ENCODE peak calls at places on chromosomes 7 and 10, in eight cellular contexts. U, L, Q, C, P, R, Y and F are unnamed samples.

GRCh38 chr10:63083904-63084689 is 49.0 kb upstream of the NRBF2 start:
- DNase-seq in L (peak; percentile 78), U (peak; percentile 62), R (peak; percentile 65), P (peak; percentile 24), Y (peak; percentile 67), C (peak; percentile 21), Q (peak; percentile 35), F (peak; percentile 53)

GRCh38 chr7:112103246-112103645 is 103.0 kb downstream of the DOCK4 start:
- DNase-seq in R (no peak), L (peak; percentile 50), U (no peak), Y (peak; percentile 74), P (peak; percentile 29), Q (no peak), C (no peak), F (peak; percentile 28)

GRCh38 chr10:131206136-131206995 is 105.2 kb downstream of the TCERG1L start:
- DNase-seq in R (no peak), Q (no peak), Y (no peak), P (no peak), C (no peak), L (no peak), U (no peak), F (peak; percentile 27)

GRCh38 chr7:30974605-30975256 is 11.0 kb downstream of the GHRHR start:
- DNase-seq in U (peak; percentile 60), L (peak; percentile 37), P (peak; percentile 84), R (peak; percentile 28), Q (peak; percentile 58), C (peak; percentile 70), Y (peak; percentile 62), F (peak; percentile 82)

GRCh38 chr10:58824396-58824795 is 311.7 kb downstream of the BICC1 start:
- DNase-seq in C (no peak), R (no peak), U (no peak), Q (no peak), L (no peak), Y (no peak), P (no peak), F (no peak)

GRCh38 chr10:127993281-127993680 is 86.4 kb downstream of the PTPRE start:
- DNase-seq in R (no peak), P (no peak), C (no peak), U (no peak), L (no peak), Y (no peak), Q (no peak), F (no peak)

GRCh38 chr10:11086177-11086576 is 68.5 kb downstream of the CELF2 start:
- DNase-seq in P (no peak), Q (no peak), U (no peak), R (peak; percentile 11), C (no peak), Y (no peak), L (no peak), F (no peak)

GRCh38 chr7:2037805-2038635 is 194.7 kb downstream of the MAD1L1 start:
- DNase-seq in Q (no peak), L (peak; percentile 72), C (peak; percentile 3), P (no peak), U (no peak), R (peak; percentile 7), Y (peak; percentile 44), F (peak; percentile 31)

GRCh38 chr10:17981201-17981600 is 29.5 kb downstream of the SLC39A12 start:
- DNase-seq in R (no peak), C (no peak), P (no peak), Q (no peak), Y (no peak), U (no peak), L (no peak), F (no peak)

GRCh38 chr10:12898271-12898670 is 103.2 kb downstream of the CCDC3 start:
- DNase-seq in L (no peak), Q (no peak), R (no peak), U (no peak), P (no peak), Y (no peak), C (no peak), F (no peak)

GRCh38 chr10:58358314-58358933 is 23.6 kb downstream of the UBE2D1 start:
- DNase-seq in P (no peak), L (no peak), Q (no peak), U (no peak), R (no peak), Y (no peak), C (no peak), F (no peak)

GRCh38 chr7:79352323-79352722 is 101.1 kb downstream of the MAGI2 start:
- DNase-seq in P (no peak), C (no peak), R (no peak), Q (no peak), L (no peak), U (peak; percentile 3), Y (no peak), F (no peak)

GRCh38 chr7:133854739-133855138 is 272.4 kb upstream of the LRGUK start:
- DNase-seq in Y (peak; percentile 60), P (no peak), C (no peak), L (peak; percentile 50), U (peak; percentile 37), Q (no peak), R (peak; percentile 10), F (no peak)

GRCh38 chr10:68496072-68496471 is 24.3 kb upstream of the DNA2 start:
- DNase-seq in Y (no peak), C (no peak), U (no peak), R (no peak), L (no peak), P (no peak), Q (no peak), F (no peak)

DNA sequence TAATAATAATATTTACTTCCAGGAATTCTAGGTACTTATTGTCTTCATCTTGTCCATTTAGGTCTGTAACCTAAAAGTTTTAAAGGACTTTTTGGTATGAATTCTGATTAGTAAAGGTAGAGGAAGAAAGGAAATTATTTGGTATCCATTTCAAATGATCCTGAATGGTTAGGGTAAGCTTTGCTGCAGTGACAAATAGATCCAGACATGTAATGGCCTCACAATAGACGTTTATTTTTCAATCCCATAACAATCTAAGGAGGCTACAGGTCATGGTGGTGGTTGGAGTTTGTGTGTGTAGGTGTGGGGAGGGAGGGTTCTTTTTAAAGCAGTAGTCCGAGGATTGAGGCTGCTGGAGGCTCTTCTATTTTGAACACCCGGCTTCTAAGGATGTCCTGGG is 5.3 kb downstream of the FBH1 start:
- DNase-seq in C (no peak), P (no peak), Y (no peak), L (no peak), R (no peak), Q (no peak), U (no peak), F (no peak)
- H3K4me1 ChIP-seq in C (no peaks in the 10 kb centered on the region), P (peaks cover 3% of the 10 kb centered on the region), Y (peaks cover 30% of the 10 kb centered on the region), L (peaks cover 6% of the 10 kb centered on the region), R (peaks cover 32% of the 10 kb centered on the region), Q (peaks cover 10% of the 10 kb centered on the region), U (peaks cover 28% of the 10 kb centered on the region), F (peaks cover 22% of the 10 kb centered on the region)

DNA sequence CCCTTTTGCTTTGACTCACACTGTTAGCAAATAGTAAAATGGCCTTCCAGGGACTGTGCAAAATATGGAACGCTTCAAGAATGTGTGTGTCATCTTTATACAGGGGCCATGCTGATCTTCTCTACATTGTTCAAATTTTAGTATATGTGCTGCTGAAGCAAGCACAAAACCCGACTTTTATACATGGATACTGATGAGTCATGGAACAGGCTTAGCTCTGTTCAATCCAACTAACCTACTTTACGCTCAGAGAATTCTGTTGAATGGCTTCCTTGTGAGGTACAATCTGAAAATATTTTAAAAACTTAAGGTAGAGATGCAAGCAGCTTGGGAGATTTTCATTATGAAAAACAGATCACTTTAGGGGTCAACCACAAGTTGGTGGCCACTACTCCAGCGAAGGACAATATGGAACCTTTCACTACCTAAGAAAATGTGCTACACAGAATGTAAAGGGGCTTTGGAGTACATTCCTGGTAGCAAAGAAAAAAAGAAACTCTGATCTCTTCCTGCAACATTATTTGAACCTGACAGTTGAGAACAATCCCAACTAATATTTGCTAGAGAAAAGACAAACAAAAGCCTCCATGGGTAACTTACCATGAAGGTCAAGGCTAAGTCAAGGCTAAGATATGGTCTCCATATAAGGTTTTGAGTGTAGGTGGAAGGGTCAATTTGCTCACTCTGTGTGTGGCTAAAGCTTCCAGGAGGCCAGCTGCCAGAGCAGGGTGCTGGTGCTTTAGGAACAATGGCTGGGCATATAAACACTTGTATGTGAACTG is 11.8 kb downstream of the ANKRD26 start:
- DNase-seq in U (peak; percentile 67), R (no peak), L (no peak), Q (no peak), Y (no peak), C (no peak), P (no peak), F (no peak)
- H3K36me3 ChIP-seq in U (peaks cover 20% of the 10 kb centered on the region), R (no peaks in the 10 kb centered on the region), L (no peaks in the 10 kb centered on the region), Q (peaks cover 90% of the 10 kb centered on the region), Y (peaks cover 4% of the 10 kb centered on the region), C (no peaks in the 10 kb centered on the region), P (no peaks in the 10 kb centered on the region), F (no peaks in the 10 kb centered on the region)

GRCh38 chr7:96203781-96204180 is 118.1 kb downstream of the SLC25A13 start:
- DNase-seq in R (no peak), Y (no peak), P (no peak), Q (no peak), L (no peak), C (no peak), U (no peak), F (no peak)

GRCh38 chr7:96205665-96206064 is 116.2 kb downstream of the SLC25A13 start:
- DNase-seq in Q (no peak), Y (no peak), R (no peak), C (no peak), P (no peak), U (no peak), L (no peak), F (no peak)

GRCh38 chr7:96200740-96201139 is 121.2 kb downstream of the SLC25A13 start:
- DNase-seq in C (no peak), L (no peak), R (no peak), U (no peak), Q (no peak), P (no peak), Y (no peak), F (no peak)

GRCh38 chr7:96202102-96202501 is 119.8 kb downstream of the SLC25A13 start:
- DNase-seq in Y (no peak), Q (no peak), L (no peak), U (no peak), P (no peak), R (no peak), C (no peak), F (no peak)

DNA sequence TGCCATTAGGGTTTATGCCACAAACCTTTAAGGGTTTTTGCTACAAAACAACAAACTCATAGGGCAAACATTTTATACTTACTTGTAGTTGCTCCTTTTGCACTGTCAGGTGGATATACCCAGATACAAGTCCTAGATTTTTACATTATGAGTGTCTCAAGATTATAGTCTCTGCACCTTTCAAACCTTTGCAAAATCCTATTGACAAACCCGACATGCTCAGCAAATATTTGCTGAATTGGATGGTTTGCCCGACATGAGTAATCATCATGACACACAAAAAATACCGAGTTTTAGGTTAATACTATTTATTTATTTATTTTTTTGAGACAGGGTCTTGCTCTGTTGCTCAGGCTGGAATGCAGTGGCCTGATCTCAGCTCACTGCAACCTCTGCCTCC is 117.3 kb downstream of the SLC25A13 start:
- DNase-seq in L (no peak), C (no peak), P (no peak), R (no peak), Y (no peak), Q (no peak), U (no peak), F (no peak)
- H3K4me1 ChIP-seq in L (no peaks in the 10 kb centered on the region), C (no peaks in the 10 kb centered on the region), P (no peaks in the 10 kb centered on the region), R (no peaks in the 10 kb centered on the region), Y (no peaks in the 10 kb centered on the region), Q (peaks cover 7% of the 10 kb centered on the region), U (no peaks in the 10 kb centered on the region), F (no peaks in the 10 kb centered on the region)

DNA sequence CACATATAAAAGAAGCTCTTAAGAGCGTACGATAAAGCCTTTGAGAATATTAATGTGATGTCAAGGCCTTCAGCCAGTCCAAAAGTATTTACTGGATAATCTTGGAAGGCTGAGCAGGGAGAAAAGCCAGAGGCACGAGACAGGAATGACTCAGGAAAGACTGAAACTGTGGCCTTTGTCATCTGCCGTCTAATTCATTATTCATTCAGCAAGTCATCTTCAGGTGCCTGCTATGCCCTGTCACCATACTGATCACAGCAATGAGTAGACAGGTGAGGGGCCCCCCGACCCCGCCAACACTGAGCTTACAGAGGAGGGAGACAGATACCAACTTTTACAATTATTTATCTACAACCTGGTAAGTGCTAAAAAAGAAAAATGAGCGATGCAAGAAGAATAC is 78.9 kb downstream of the VOPP1 start:
- DNase-seq in R (no peak), L (peak; percentile 28), C (no peak), P (no peak), Q (no peak), U (no peak), Y (no peak), F (no peak)
- H3K36me3 ChIP-seq in R (peaks cover 20% of the 10 kb centered on the region), L (peaks cover 2% of the 10 kb centered on the region), C (no peaks in the 10 kb centered on the region), P (peaks cover 16% of the 10 kb centered on the region), Q (peaks cover 79% of the 10 kb centered on the region), U (peaks cover 50% of the 10 kb centered on the region), Y (peaks cover 40% of the 10 kb centered on the region), F (no peaks in the 10 kb centered on the region)